ENCODE peak calls at places on chromosomes 11 and 22, in ten cellular contexts. F is coronary artery, O is A549, C is fibroblast of lung, W is mesendoderm, L is AG04450, T is keratinocyte, V is esophagus muscularis mucosa, X is body of pancreas, J is dorsolateral prefrontal cortex. U is an unnamed sample.

GRCh38 chr11:86167499-86168161 is 76.9 kb upstream of the EED start:
- DNase-seq in X (no peak), W (no peak), O (no peak), F (no peak), V (no peak), T (no peak), C (peak; percentile 47), L (no peak), J (no peak), U (no peak)

GRCh38 chr11:71370895-71371673 is 77.1 kb downstream of the DHCR7 start:
- DNase-seq in T (no peak), W (peak; percentile 18), O (no peak), V (no peak), L (no peak), F (no peak), J (no peak), X (no peak), C (no peak), U (no peak)

GRCh38 chr11:94815705-94816344 is 47.7 kb downstream of the AMOTL1 start:
- DNase-seq in V (no peak), T (no peak), L (no peak), C (no peak), F (no peak), O (peak; percentile 43), X (no peak), W (peak; percentile 89), J (no peak), U (no peak)

GRCh38 chr11:8672346-8672745 is 10.1 kb downstream of the TRIM66 start:
- DNase-seq in X (no peak), T (no peak), L (no peak), F (no peak), W (no peak), V (no peak), C (no peak), O (no peak), J (no peak), U (no peak)

GRCh38 chr11:126106929-126107328 is 44.3 kb upstream of the CDON start:
- DNase-seq in W (no peak), X (no peak), J (no peak), T (no peak), L (no peak), F (no peak), V (no peak), C (no peak), O (no peak), U (no peak)

GRCh38 chr11:76314741-76315090 is 66.2 kb downstream of the THAP12 start:
- DNase-seq in V (no peak), T (no peak), W (peak; percentile 60), F (no peak), C (peak; percentile 8), L (no peak), J (no peak), O (no peak), X (no peak), U (peak; percentile 33)

GRCh38 chr11:69201764-69202370 is 46.1 kb downstream of the SMIM38 start:
- DNase-seq in C (no peak), J (no peak), X (no peak), W (no peak), F (peak; percentile 35), L (no peak), T (no peak), V (no peak), O (no peak), U (no peak)

GRCh38 chr11:133978816-133979215 is 22.0 kb upstream of the IGSF9B start:
- DNase-seq in O (no peak), J (no peak), V (no peak), T (no peak), L (no peak), F (no peak), X (no peak), W (no peak), C (no peak), U (peak; percentile 12)

GRCh38 chr11:75276696-75277095 is 36.1 kb downstream of the TPBGL start:
- DNase-seq in O (no peak), X (peak; percentile 6), T (no peak), L (no peak), W (no peak), C (no peak), V (no peak), F (no peak), J (no peak), U (no peak)

GRCh38 chr11:28535677-28536076 is 427.5 kb downstream of the METTL15 start:
- DNase-seq in V (no peak), J (no peak), T (no peak), L (no peak), W (no peak), O (no peak), F (no peak), X (no peak), C (no peak), U (peak; percentile 37)

GRCh38 chr11:111422494-111423249 is 43.6 kb upstream of the POU2AF1 start:
- DNase-seq in O (peak; percentile 55), V (no peak), C (peak; percentile 31), X (peak; percentile 73), J (peak; percentile 37), F (no peak), W (peak; percentile 90), L (no peak), T (no peak), U (no peak)

GRCh38 chr11:79363861-79364378 is 76.9 kb downstream of the TENM4 start:
- DNase-seq in F (no peak), X (no peak), V (no peak), T (no peak), C (no peak), W (no peak), L (no peak), J (no peak), O (no peak), U (no peak)

DNA sequence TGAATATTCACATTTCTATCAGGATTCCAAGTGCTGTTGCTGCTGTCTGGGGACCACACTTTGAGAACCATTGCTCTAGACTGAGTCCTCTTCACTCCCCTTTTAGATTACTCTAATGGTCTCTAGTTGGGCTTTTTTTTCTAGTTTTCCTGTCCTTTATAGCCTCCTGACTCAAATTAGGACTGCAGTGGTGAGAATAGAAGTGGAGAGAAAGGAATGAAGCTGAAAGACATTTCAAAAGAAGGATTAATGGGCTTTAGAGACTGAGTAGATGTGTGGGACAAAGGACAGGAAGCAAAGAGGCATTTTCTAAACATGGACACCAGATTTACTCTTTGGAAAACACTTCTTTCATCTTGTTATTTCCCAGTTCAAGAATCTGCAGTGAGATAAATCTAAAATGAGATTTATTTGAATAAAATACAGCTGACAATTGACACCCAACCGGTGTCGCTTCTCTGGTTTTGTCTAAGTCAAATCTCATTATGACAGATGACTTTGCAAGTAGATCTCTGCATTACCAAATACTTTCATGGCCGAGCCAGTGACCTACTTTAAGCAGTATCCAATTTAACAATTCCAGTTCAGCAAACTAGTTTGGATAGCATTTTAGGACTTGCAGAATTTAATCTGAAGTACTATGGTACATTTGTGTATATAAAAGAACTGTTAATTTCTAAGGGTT is 76.2 kb upstream of the TNRC6B start:
- DNase-seq in F (no peak), X (no peak), W (no peak), T (no peak), O (no peak), C (no peak), L (no peak), V (no peak), J (no peak), U (no peak)
- H3K27ac ChIP-seq in F (no peak overlapping the region), X (no peak overlapping the region), W (no peak overlapping the region), T (no peak overlapping the region), O (no peak overlapping the region), C (no peak overlapping the region), L (no peak overlapping the region), V (no peak overlapping the region), J (no peak overlapping the region), U (no peak overlapping the region)

DNA sequence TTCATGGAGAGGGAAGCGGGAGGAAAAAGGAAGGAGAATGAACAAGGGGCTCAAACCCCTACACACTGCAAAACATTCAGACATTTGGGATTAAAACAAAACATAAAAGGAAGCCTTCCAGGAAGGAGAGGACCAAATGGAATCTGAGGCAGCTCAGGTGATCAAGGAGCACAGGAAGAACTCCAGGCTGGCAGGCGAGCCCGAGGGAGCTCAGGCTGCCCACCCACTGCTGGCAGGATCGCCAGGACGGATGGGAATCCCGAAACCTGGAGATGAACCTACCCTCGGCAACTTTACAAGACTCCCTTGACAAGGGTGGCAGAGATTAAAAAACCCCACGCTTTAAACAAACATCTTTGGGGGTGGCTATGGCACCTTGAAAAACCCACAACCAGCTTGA is 5.0 kb upstream of the PYGM start:
- DNase-seq in J (no peak), L (no peak), F (no peak), C (no peak), O (no peak), V (no peak), W (no peak), X (no peak), T (no peak), U (no peak)
- H3K27ac ChIP-seq in J (no peak overlapping the region), L (peak overlapping the region; percentile 39), F (no peak overlapping the region), C (no peak overlapping the region), O (no peak overlapping the region), V (peak overlapping the region; percentile 88), W (no peak overlapping the region), X (no peak overlapping the region), T (no peak overlapping the region), U (peak overlapping the region; percentile 67)

DNA sequence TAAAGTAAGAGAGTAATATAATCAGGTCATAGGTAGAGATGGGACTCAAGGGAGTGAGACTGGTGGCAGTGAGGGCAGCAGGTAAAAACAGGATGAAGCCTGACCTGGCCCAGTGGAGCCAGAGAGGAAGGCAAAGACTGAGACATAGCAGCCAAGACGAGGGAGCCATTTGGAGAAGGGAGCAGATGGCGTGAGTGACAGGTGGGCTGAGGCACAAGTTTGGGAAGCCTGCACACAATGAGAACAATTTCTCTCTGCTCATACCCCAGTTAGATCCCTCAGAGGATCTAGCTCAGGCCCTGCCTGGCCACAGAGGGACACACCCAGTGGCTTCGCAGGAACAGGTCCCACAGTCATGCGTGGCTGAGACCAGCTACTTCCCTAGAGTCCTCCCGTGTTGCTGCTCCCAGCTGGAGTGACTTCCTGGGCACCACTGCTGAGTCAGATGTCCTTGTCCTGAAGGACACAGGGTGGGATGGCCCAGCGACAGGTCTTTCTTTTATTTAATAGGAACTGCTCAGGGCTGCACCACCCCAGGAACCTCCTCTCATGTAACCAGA is 33.3 kb upstream of the LYVE1 start:
- DNase-seq in X (no peak), C (no peak), F (no peak), J (no peak), V (peak; percentile 91), O (no peak), W (no peak), T (no peak), L (no peak), U (no peak)
- H3K27ac ChIP-seq in X (no peak overlapping the region), C (no peak overlapping the region), F (peak overlapping the region; percentile 36), J (no peak overlapping the region), V (peak overlapping the region; percentile 80), O (no peak overlapping the region), W (no peak overlapping the region), T (no peak overlapping the region), L (no peak overlapping the region), U (no peak overlapping the region)

DNA sequence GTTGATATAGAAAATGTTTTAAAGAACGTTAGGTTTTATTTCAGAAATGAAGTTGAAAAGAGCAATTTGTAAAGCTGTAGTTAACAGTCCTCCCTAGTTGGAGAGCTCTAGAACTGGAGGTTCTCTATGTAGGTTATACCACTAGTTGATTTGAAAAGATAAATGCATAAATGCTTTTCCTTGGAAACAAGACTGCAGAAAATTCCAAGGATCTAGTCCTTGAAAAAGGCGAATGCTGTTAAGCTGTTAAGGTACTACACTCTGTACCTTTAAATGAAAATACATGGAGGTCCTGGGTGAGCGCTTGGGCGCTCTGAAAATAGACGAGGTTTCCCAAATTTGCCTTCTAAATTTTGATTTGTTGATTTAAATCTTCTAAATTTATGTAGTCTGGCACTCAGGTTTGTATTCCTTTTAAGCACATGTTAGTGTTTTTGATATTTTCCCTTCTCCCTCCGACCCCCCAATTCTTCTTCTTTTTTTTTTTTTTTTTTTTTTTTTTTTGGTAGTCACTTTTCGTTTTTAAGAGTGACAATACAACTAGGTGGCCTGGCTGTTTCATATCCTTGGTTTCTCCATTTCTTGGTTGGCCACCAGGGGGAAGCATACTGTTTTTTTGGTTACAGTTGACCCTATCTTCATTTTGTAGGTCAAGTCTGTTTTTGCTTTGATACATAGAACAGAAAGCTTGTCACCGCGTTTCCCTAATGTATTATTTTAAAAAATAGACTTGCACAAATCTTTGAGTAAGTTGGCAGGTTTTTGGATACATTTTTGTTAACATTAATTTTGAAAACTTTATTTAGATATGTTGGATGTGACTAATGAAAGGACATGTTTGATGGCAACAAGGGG is 2.7 kb downstream of the NCR3LG1 start:
- DNase-seq in W (peak; percentile 84), X (peak; percentile 69), C (peak; percentile 84), V (no peak), F (no peak), T (no peak), L (peak; percentile 26), J (no peak), O (peak; percentile 80), U (no peak)
- H3K27ac ChIP-seq in W (no peak overlapping the region), X (peak overlapping the region; percentile 72), C (peak overlapping the region; percentile 85), V (peak overlapping the region; percentile 86), F (peak overlapping the region; percentile 84), T (peak overlapping the region; percentile 67), L (no peak overlapping the region), J (peak overlapping the region; percentile 74), O (peak overlapping the region; percentile 86), U (no peak overlapping the region)